ENCODE peak calls at places on chromosomes 7 and 10, in eight cellular contexts. P is endothelial cell of umbilical vein, L is keratinocyte, S is IMR-90, Q is fibroblast of lung, K is HCT116, T is neural progenitor cell, Z is H1. B is an unnamed sample.

GRCh38 chr7:7746419-7746818 is 28.0 kb upstream of the RPA3 start:
- DNase-seq in Z (no peak), Q (no peak), T (no peak), S (no peak), L (no peak), K (no peak), P (no peak), B (no peak)

GRCh38 chr7:106964455-106964854 is 80.0 kb upstream of the PRKAR2B start:
- DNase-seq in S (peak), Q (no peak), L (no peak), P (no peak), K (no peak), Z (no peak), T (no peak), B (no peak)

GRCh38 chr7:155796381-155797261 is 15.6 kb downstream of the SHH start:
- DNase-seq in K (no peak), S (no peak), P (no peak), Z (no peak), T (peak), L (no peak), Q (no peak), B (peak)

GRCh38 chr10:126227762-126228134 is 160.5 kb downstream of the ADAM12 start:
- DNase-seq in Z (no peak), K (no peak), L (no peak), Q (peak), S (peak), T (no peak), P (no peak), B (no peak)

GRCh38 chr7:26487780-26488535 is 196.3 kb downstream of the SNX10 start:
- DNase-seq in K (no peak), L (no peak), Q (no peak), T (no peak), S (no peak), Z (no peak), P (no peak), B (no peak)

GRCh38 chr10:89981891-89982290 is 280.5 kb downstream of the KIF20B start:
- DNase-seq in P (no peak), Z (no peak), S (no peak), K (no peak), T (no peak), L (no peak), Q (peak), B (no peak)

GRCh38 chr7:123472327-123472726 is 62.1 kb downstream of the IQUB start:
- DNase-seq in L (no peak), Q (no peak), S (no peak), P (no peak), K (no peak), T (no peak), Z (no peak), B (no peak)

GRCh38 chr10:29917311-29917710 is 142.1 kb downstream of the JCAD start:
- DNase-seq in Z (no peak), S (no peak), K (no peak), Q (no peak), L (no peak), T (no peak), P (peak), B (no peak)

GRCh38 chr10:52213511-52213831 is 100.6 kb upstream of the DKK1 start:
- DNase-seq in P (no peak), K (no peak), L (no peak), S (peak), Q (peak), T (peak), Z (peak), B (no peak)

GRCh38 chr7:108384721-108385483 is 71.3 kb downstream of the NRCAM start:
- DNase-seq in P (no peak), S (no peak), Z (no peak), Q (no peak), K (no peak), L (no peak), T (no peak), B (peak)

GRCh38 chr7:31368620-31369019 is 28.1 kb upstream of the NEUROD6 start:
- DNase-seq in S (no peak), Q (no peak), K (no peak), Z (no peak), T (no peak), P (no peak), L (no peak), B (no peak)

GRCh38 chr7:78379148-78379547 is 580.6 kb downstream of the PHTF2 start:
- DNase-seq in Z (no peak), T (no peak), L (no peak), S (peak), P (no peak), K (no peak), Q (peak), B (no peak)

GRCh38 chr10:29714096-29714874 is 79.5 kb upstream of the SVIL start:
- DNase-seq in L (peak), S (peak), P (no peak), Q (peak), Z (no peak), K (peak), T (no peak), B (no peak)

GRCh38 chr7:96314402-96315108 is 7.3 kb downstream of the SLC25A13 start:
- DNase-seq in K (no peak), T (peak), Q (no peak), Z (no peak), P (no peak), L (no peak), S (peak), B (no peak)

GRCh38 chr10:124532106-124532641 is 70.6 kb downstream of the LHPP start:
- DNase-seq in L (peak), P (no peak), Z (peak), S (no peak), T (peak), K (peak), Q (no peak), B (peak)

GRCh38 chr7:99209781-99210180 is 1.9 kb upstream of the KPNA7 start:
- DNase-seq in T (no peak), K (no peak), P (no peak), L (no peak), Z (no peak), Q (no peak), S (no peak), B (no peak)

GRCh38 chr10:44467900-44468299 is 83.0 kb upstream of the CXCL12 start:
- DNase-seq in P (no peak), S (no peak), T (no peak), L (no peak), Z (no peak), K (no peak), Q (no peak), B (no peak)

GRCh38 chr10:110209399-110209925 is 2.1 kb downstream of the MXI1 start:
- DNase-seq in T (peak), K (peak), Z (no peak), P (peak), L (no peak), S (peak), Q (peak), B (peak)

GRCh38 chr7:7114575-7115291 is 67.6 kb upstream of the C1GALT1 start:
- DNase-seq in T (no peak), P (no peak), L (no peak), Z (no peak), S (no peak), Q (no peak), K (no peak), B (no peak)

GRCh38 chr10:118118751-118119150 is 72.0 kb upstream of the RAB11FIP2 start:
- DNase-seq in L (no peak), Q (no peak), Z (no peak), T (no peak), S (no peak), K (no peak), P (no peak), B (no peak)

GRCh38 chr7:129010075-129010474 is 44.8 kb downstream of the TNPO3 start:
- DNase-seq in Q (no peak), T (no peak), S (no peak), K (no peak), L (no peak), P (no peak), Z (no peak), B (peak)

GRCh38 chr10:34206602-34207268 is 608.4 kb downstream of the PARD3 start:
- DNase-seq in L (no peak), K (no peak), Z (no peak), T (no peak), P (no peak), Q (no peak), S (no peak), B (no peak)

GRCh38 chr7:159109092-159110035 is 35.3 kb downstream of the VIPR2 start:
- DNase-seq in Q (peak), P (no peak), T (no peak), Z (no peak), S (no peak), L (no peak), K (no peak), B (no peak)

GRCh38 chr7:159105066-159105780 is 39.4 kb downstream of the VIPR2 start:
- DNase-seq in P (no peak), S (no peak), L (no peak), T (no peak), Z (no peak), K (no peak), Q (no peak), B (no peak)

GRCh38 chr7:159105845-159106614 is 38.6 kb downstream of the VIPR2 start:
- DNase-seq in S (no peak), Z (no peak), Q (no peak), T (peak), P (no peak), K (no peak), L (no peak), B (no peak)

GRCh38 chr7:159108491-159108890 is 36.2 kb downstream of the VIPR2 start:
- DNase-seq in T (no peak), K (no peak), Z (no peak), L (no peak), P (no peak), Q (no peak), S (no peak), B (no peak)

GRCh38 chr7:159107052-159107892 is 37.4 kb downstream of the VIPR2 start:
- DNase-seq in Z (no peak), S (no peak), T (no peak), L (no peak), Q (no peak), K (no peak), P (no peak), B (no peak)
- H2AFZ ChIP-seq in Z (no peak), S (no peak), T (no peak), L (no peak), Q (no peak), K (no peak), P (no peak), B (no peak)

DNA sequence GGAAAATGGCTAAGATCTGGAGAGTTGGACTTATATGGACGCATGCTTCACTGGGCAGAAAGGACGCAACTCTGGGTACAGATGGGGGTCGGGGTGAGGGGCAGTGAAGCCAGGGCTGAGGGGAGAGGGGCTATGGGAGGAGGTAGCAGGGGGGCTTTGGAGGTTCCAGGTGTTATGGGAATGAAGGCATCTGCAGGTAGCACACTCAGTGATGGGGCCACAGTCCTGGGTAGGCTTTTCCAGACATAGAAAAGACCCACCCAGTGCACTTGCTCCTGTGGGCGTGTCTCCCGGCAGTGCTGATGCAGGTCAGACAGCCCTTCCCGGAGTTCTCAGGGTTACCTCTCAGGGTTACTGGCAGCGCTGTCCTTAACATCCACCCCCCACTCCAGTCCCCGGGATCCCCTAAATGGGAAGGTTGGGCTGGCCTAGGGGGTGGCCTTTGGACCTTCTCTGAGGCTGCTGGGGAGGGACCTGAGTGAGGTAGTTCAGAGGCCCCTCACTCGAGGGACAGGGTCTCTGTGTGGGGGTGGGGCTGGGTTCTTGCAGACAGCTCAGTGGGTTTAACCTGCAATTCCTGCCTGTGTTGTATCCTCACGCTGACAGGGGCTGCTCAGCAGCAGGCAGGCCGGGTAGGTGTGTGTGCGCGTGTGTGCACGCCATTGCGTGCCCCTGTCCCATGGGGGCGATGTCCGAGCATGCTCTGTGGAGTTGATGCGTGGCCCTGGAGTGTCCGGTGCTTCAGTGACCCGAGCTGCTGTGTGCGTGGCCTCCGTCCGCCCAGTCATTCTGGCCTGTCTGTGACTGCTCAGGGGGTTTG is 6.2 kb downstream of the ZYX start:
- DNase-seq in S (no peak), Q (no peak), T (peak), P (no peak), Z (no peak), K (no peak), L (no peak), B (no peak)
- TF ChIP-seq CTCF in S (peak), Q (no peak), T (peak), P (peak), Z (peak), K (no peak), L (no peak), B (no peak)

DNA sequence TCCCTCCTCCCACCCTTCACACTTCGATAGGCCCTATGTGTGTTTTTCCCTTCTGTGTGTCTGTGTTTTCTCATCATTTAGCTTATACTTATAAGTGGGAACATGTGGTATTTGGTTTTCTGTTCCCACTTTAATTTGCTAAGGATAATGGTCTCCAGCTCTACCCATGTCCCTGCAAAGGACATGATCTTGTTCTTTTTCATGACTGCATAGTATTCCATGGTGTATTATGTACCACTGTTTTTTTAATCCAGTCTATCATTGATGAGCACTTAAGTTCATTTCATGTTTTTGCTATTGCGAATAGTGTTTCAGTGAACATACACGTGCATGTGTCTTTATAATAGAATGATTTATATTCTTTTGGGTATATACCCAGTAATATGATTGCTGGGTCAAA is 46.3 kb upstream of the GNAT3 start:
- DNase-seq in Z (no peak), T (no peak), K (no peak), L (no peak), Q (no peak), P (no peak), S (no peak), B (no peak)
- H2AFZ ChIP-seq in Z (no peak), T (no peak), K (no peak), L (no peak), Q (no peak), P (no peak), S (no peak), B (no peak)

GRCh38 chr10:1227505-1228402 is 171.6 kb downstream of the WDR37 start:
- DNase-seq in P (no peak), Q (no peak), L (no peak), K (no peak), Z (no peak), T (no peak), S (no peak), B (no peak)
- TF ChIP-seq CTCF in P (no peak), Q (no peak), L (no peak), K (no peak), Z (no peak), T (peak), S (no peak), B (peak)

GRCh38 chr10:35388682-35389081 is 52.4 kb downstream of the CCNY start:
- DNase-seq in L (no peak), T (no peak), Q (no peak), S (no peak), Z (no peak), K (no peak), P (no peak), B (no peak)

GRCh38 chr10:35391153-35391953 is 55.0 kb downstream of the CCNY start:
- DNase-seq in Q (no peak), K (no peak), L (no peak), T (no peak), P (no peak), Z (no peak), S (no peak), B (no peak)

GRCh38 chr10:35391954-35392262 is 55.6 kb downstream of the CCNY start:
- DNase-seq in Z (no peak), P (no peak), L (no peak), Q (no peak), K (no peak), T (no peak), S (no peak), B (no peak)

GRCh38 chr10:35390843-35391152 is 54.5 kb downstream of the CCNY start:
- DNase-seq in P (no peak), L (no peak), K (no peak), T (no peak), Z (no peak), Q (no peak), S (no peak), B (no peak)

GRCh38 chr10:35390441-35390840 is 54.1 kb downstream of the CCNY start:
- DNase-seq in Q (no peak), L (no peak), T (no peak), S (no peak), P (no peak), K (no peak), Z (no peak), B (no peak)
- H2AFZ ChIP-seq in Q (no peak), L (no peak), T (no peak), S (no peak), P (no peak), K (no peak), Z (no peak), B (no peak)

GRCh38 chr7:138579671-138580070 is 119.6 kb downstream of the TRIM24 start:
- DNase-seq in P (no peak), L (no peak), Z (no peak), Q (no peak), S (no peak), K (no peak), T (no peak), B (no peak)
- TF ChIP-seq CTCF in P (no peak), L (no peak), Z (no peak), Q (no peak), S (no peak), K (no peak), T (no peak), B (no peak)

GRCh38 chr7:136677456-136678365 is 190.7 kb upstream of the CHRM2 start:
- DNase-seq in K (no peak), L (peak), Q (peak), T (no peak), P (no peak), Z (no peak), S (peak), B (peak)
- H2AFZ ChIP-seq in K (no peak), L (no peak), Q (peak), T (no peak), P (no peak), Z (peak), S (peak), B (peak)

B was measured in OCI-LY7.